ENCODE peak calls at places on chromosomes 5 and 9, in five cellular contexts. One of them, this sample, is unnamed.

GRCh38 chr5:91641730-91642350 is 258.7 kb upstream of the ARRDC3 start:
- DNase-seq in HFF-Myc: peak
- DNase-seq in sigmoid colon: no peak
- DNase-seq in nephron progenitor cell: no peak
- DNase-seq in retinal pigment epithelial cell: no peak
- DNase-seq in this sample: no peak

GRCh38 chr5:120818128-120818527 is 354.0 kb downstream of the PRR16 start:
- DNase-seq in HFF-Myc: no peak
- DNase-seq in sigmoid colon: no peak
- DNase-seq in nephron progenitor cell: no peak
- DNase-seq in retinal pigment epithelial cell: no peak
- DNase-seq in this sample: no peak

GRCh38 chr5:150209020-150209635 is 19.3 kb downstream of the SLC6A7 start:
- DNase-seq in HFF-Myc: no peak
- DNase-seq in sigmoid colon: no peak
- DNase-seq in nephron progenitor cell: no peak
- DNase-seq in retinal pigment epithelial cell: peak
- DNase-seq in this sample: no peak

GRCh38 chr5:1526681-1527131 is 2.9 kb upstream of the LPCAT1 start:
- DNase-seq in HFF-Myc: no peak
- DNase-seq in sigmoid colon: peak
- DNase-seq in nephron progenitor cell: no peak
- DNase-seq in retinal pigment epithelial cell: no peak
- DNase-seq in this sample: peak

GRCh38 chr5:141402553-141403328 is at the start of gene PCDHGA9:
- DNase-seq in HFF-Myc: no peak
- DNase-seq in sigmoid colon: no peak
- DNase-seq in nephron progenitor cell: no peak
- DNase-seq in retinal pigment epithelial cell: no peak
- DNase-seq in this sample: no peak

GRCh38 chr9:88660611-88661010 is 125.6 kb downstream of the NXNL2 start:
- DNase-seq in HFF-Myc: no peak
- DNase-seq in sigmoid colon: no peak
- DNase-seq in nephron progenitor cell: no peak
- DNase-seq in retinal pigment epithelial cell: no peak
- DNase-seq in this sample: no peak

GRCh38 chr9:89793551-89793950 is 188.7 kb downstream of the GADD45G start:
- DNase-seq in HFF-Myc: no peak
- DNase-seq in sigmoid colon: peak
- DNase-seq in nephron progenitor cell: no peak
- DNase-seq in retinal pigment epithelial cell: no peak
- DNase-seq in this sample: no peak

GRCh38 chr9:136713555-136713949 is 1.2 kb downstream of the DIPK1B start:
- DNase-seq in HFF-Myc: no peak
- DNase-seq in sigmoid colon: no peak
- DNase-seq in nephron progenitor cell: no peak
- DNase-seq in retinal pigment epithelial cell: no peak
- DNase-seq in this sample: no peak

GRCh38 chr5:125411163-125412050 is 665.0 kb upstream of the ZNF608 start:
- DNase-seq in HFF-Myc: peak
- DNase-seq in sigmoid colon: peak
- DNase-seq in nephron progenitor cell: no peak
- DNase-seq in retinal pigment epithelial cell: no peak
- DNase-seq in this sample: no peak

GRCh38 chr5:125413861-125414260 is 667.4 kb upstream of the ZNF608 start:
- DNase-seq in HFF-Myc: no peak
- DNase-seq in sigmoid colon: no peak
- DNase-seq in nephron progenitor cell: no peak
- DNase-seq in retinal pigment epithelial cell: no peak
- DNase-seq in this sample: no peak

GRCh38 chr5:125412051-125412560 is 665.7 kb upstream of the ZNF608 start:
- DNase-seq in HFF-Myc: peak
- DNase-seq in sigmoid colon: peak
- DNase-seq in nephron progenitor cell: peak
- DNase-seq in retinal pigment epithelial cell: no peak
- DNase-seq in this sample: no peak

GRCh38 chr5:125410501-125411162 is 664.2 kb upstream of the ZNF608 start:
- DNase-seq in HFF-Myc: peak
- DNase-seq in sigmoid colon: no peak
- DNase-seq in nephron progenitor cell: no peak
- DNase-seq in retinal pigment epithelial cell: no peak
- DNase-seq in this sample: no peak

DNA sequence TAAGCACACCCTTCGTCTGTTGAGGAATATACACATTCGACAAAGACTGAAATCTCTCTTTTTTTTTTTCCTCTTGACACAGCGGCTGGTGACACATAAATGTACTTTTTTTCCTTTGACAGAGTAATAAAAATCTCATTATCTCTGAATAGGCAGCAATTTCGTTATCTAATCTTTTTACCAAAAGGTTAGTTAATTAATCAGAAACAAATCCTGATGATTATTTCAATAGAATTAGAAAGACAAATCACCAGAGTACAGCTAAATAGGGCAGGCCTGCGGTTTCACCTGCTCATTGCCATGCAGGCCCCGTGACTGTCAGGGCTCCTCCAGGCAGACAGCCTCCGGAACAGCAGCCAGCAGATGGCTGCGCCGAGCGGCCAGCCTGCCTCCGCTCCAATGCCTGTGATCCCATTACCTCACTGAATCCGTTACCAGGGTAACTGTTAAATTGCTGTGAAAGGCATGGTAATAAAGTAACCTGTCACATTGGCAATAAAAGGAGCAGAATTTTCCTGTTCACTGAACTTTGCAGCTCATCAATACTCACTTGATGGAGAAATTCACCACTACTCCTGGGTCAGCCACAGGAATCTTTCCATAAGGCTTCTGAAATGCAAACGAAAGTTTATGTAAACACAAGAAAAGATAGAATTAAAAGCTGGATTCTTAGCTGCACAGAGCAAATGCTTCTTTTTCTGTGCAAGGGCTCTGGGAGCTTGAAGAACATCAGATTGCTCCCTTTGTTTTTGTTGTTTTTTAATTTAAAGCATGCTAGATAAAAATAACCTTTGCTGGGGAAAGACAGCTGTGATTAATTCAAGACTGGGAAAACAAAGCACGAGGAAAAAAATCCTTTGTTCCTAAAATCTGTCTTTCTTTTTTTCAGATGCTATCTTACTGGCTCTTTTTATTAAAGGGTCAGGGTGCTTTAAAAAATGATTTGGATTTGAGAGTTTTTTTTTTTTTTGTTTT is 666.4 kb upstream of the ZNF608 start:
- DNase-seq in HFF-Myc: peak
- DNase-seq in sigmoid colon: peak
- DNase-seq in nephron progenitor cell: peak
- DNase-seq in retinal pigment epithelial cell: peak
- DNase-seq in this sample: peak
- TF ChIP-seq CTCF in HFF-Myc: peak
- TF ChIP-seq CTCF in sigmoid colon: peak
- TF ChIP-seq CTCF in nephron progenitor cell: no peak
- TF ChIP-seq CTCF in retinal pigment epithelial cell: peak
- TF ChIP-seq CTCF in this sample: peak

GRCh38 chr5:45376463-45376862 is 319.7 kb downstream of the HCN1 start:
- DNase-seq in HFF-Myc: peak
- DNase-seq in sigmoid colon: no peak
- DNase-seq in nephron progenitor cell: no peak
- DNase-seq in retinal pigment epithelial cell: peak
- DNase-seq in this sample: no peak
- TF ChIP-seq CTCF in HFF-Myc: no peak
- TF ChIP-seq CTCF in sigmoid colon: no peak
- TF ChIP-seq CTCF in nephron progenitor cell: no peak
- TF ChIP-seq CTCF in retinal pigment epithelial cell: no peak
- TF ChIP-seq CTCF in this sample: no peak

DNA sequence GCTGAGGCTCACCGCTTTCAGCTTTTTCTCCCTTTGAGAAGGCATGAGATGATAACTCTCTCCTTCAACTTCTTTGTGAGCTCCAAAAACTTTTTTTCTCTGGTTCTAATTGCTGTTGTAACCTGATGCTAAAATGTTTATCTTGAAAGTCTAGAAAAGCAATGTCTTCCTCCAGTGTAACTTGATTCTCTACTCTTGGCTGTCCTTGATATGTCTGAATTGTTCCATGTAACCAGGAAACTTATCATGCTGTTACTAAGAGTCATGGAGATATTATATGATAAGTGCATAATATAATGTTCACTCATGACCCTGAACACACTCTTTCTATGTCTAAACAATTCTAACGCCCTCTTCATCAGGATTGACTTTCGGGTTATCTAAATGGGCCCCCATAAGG is 128.0 kb upstream of the ABCA1 start:
- DNase-seq in HFF-Myc: no peak
- DNase-seq in sigmoid colon: no peak
- DNase-seq in nephron progenitor cell: no peak
- DNase-seq in retinal pigment epithelial cell: no peak
- DNase-seq in this sample: no peak
- TF ChIP-seq CTCF in HFF-Myc: no peak
- TF ChIP-seq CTCF in sigmoid colon: no peak
- TF ChIP-seq CTCF in nephron progenitor cell: no peak
- TF ChIP-seq CTCF in retinal pigment epithelial cell: no peak
- TF ChIP-seq CTCF in this sample: peak

DNA sequence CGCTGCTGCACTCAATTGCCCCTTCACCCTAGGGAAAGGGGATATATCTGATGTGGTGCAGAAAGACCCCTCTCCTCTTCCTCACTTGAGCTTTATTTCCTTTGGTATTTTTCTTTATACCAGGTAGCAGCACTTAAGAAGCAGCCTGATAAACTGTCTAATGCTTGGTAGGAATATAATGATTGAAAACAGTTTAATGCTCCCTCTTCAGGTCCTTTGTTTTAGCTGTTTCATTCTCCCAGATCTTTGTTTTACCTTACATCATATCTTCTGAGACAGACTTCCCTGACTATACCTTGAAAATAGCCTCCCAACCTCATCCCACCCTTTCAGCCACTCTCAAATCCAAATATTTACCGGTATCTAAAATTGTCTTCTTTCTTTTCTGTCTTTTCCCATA is 87.9 kb downstream of the NUDT12 start:
- DNase-seq in HFF-Myc: no peak
- DNase-seq in sigmoid colon: no peak
- DNase-seq in nephron progenitor cell: no peak
- DNase-seq in retinal pigment epithelial cell: no peak
- DNase-seq in this sample: no peak
- TF ChIP-seq CTCF in HFF-Myc: no peak
- TF ChIP-seq CTCF in sigmoid colon: no peak
- TF ChIP-seq CTCF in nephron progenitor cell: no peak
- TF ChIP-seq CTCF in retinal pigment epithelial cell: no peak
- TF ChIP-seq CTCF in this sample: peak

DNA sequence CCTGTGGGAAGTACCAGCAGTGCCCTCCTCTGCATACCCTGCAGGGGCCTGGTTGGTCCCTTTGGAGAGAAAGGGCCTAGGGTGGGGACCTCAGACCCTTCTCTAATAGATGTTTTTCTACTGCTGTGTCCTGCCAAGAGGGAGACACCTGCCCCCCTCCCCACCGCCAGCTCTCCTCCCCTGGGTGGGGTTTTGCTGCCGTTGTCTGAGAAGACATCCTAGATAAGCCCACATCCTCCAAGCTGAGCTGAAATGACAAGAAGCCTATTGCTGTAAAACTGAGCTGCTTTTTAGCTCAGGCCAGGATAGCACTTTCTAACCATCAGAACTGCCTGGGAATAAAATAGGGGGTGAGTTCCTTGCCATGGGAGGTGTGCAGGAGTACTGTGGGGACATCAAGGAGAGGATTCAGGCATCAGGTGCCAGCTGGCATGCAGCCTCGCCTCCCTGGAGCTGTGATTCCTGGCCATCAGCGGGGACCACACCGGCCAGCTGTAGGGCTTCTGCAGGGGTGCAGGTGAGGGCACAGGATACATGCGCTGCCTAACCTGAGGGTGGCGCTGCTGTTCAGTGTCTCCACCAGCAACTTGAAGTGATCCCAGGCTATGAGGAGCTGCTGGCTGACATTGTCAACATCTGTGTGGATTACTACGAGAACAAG is 37.9 kb downstream of the CYFIP2 start:
- DNase-seq in HFF-Myc: no peak
- DNase-seq in sigmoid colon: no peak
- DNase-seq in nephron progenitor cell: peak
- DNase-seq in retinal pigment epithelial cell: no peak
- DNase-seq in this sample: no peak
- TF ChIP-seq CTCF in HFF-Myc: peak
- TF ChIP-seq CTCF in sigmoid colon: no peak
- TF ChIP-seq CTCF in nephron progenitor cell: peak
- TF ChIP-seq CTCF in retinal pigment epithelial cell: peak
- TF ChIP-seq CTCF in this sample: peak

GRCh38 chr5:12704955-12705354 is 800.7 kb upstream of the CTNND2 start:
- DNase-seq in HFF-Myc: no peak
- DNase-seq in sigmoid colon: no peak
- DNase-seq in nephron progenitor cell: no peak
- DNase-seq in retinal pigment epithelial cell: no peak
- DNase-seq in this sample: no peak
- TF ChIP-seq CTCF in HFF-Myc: no peak
- TF ChIP-seq CTCF in sigmoid colon: no peak
- TF ChIP-seq CTCF in nephron progenitor cell: peak
- TF ChIP-seq CTCF in retinal pigment epithelial cell: peak
- TF ChIP-seq CTCF in this sample: peak

DNA sequence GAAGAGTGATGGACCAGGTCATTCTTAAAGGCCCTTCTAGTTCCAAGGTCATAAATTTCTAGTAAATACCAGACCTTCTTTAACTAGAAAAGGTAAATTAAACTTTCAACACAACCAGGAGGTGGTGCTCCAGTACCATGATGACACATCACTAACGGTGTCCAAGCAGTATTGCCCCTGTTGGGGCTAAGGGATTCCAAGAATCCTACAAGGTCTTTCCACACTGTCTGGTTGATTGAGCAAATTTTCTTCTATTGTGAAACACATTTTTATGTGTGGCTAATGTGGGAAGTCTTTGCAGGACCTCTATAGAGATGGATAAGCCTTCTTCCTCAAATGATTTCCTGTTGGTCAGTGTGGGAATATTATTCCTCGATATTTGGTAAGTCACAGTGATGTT is 459.6 kb upstream of the PAPPA start:
- DNase-seq in HFF-Myc: peak
- DNase-seq in sigmoid colon: no peak
- DNase-seq in nephron progenitor cell: peak
- DNase-seq in retinal pigment epithelial cell: no peak
- DNase-seq in this sample: no peak
- TF ChIP-seq CTCF in HFF-Myc: peak
- TF ChIP-seq CTCF in sigmoid colon: no peak
- TF ChIP-seq CTCF in nephron progenitor cell: peak
- TF ChIP-seq CTCF in retinal pigment epithelial cell: peak
- TF ChIP-seq CTCF in this sample: peak

This sample was measured in chondrocyte.